ENCODE peak calls at places on chromosomes 7 and 10, in ten cellular contexts. One of them, this sample, is unnamed.

GRCh38 chr10:26931223-26931622 is 70.5 kb upstream of the ABI1 start:
- DNase-seq in DND-41: no peak
- DNase-seq in GM23338: peak
- DNase-seq in AG04450: no peak
- DNase-seq in A549: no peak
- DNase-seq in cardiac muscle cell: peak
- DNase-seq in nephron progenitor cell: peak
- DNase-seq in GM20000: peak
- DNase-seq in gastrocnemius medialis: no peak
- DNase-seq in neural crest cell: peak
- DNase-seq in this sample: peak

GRCh38 chr10:88080213-88080612 is 216.8 kb downstream of the PTEN start:
- DNase-seq in DND-41: no peak
- DNase-seq in GM23338: peak
- DNase-seq in AG04450: no peak
- DNase-seq in A549: no peak
- DNase-seq in cardiac muscle cell: peak
- DNase-seq in nephron progenitor cell: no peak
- DNase-seq in GM20000: peak
- DNase-seq in gastrocnemius medialis: no peak
- DNase-seq in neural crest cell: no peak
- DNase-seq in this sample: peak

GRCh38 chr7:98984126-98984525 is 105.8 kb downstream of the TRRAP start:
- DNase-seq in DND-41: no peak
- DNase-seq in GM23338: no peak
- DNase-seq in AG04450: no peak
- DNase-seq in A549: no peak
- DNase-seq in cardiac muscle cell: no peak
- DNase-seq in nephron progenitor cell: no peak
- DNase-seq in GM20000: no peak
- DNase-seq in gastrocnemius medialis: no peak
- DNase-seq in neural crest cell: no peak
- DNase-seq in this sample: no peak

GRCh38 chr7:123665896-123666295 is 10.2 kb downstream of the LMOD2 start:
- DNase-seq in DND-41: no peak
- DNase-seq in GM23338: no peak
- DNase-seq in AG04450: no peak
- DNase-seq in A549: no peak
- DNase-seq in cardiac muscle cell: peak
- DNase-seq in nephron progenitor cell: no peak
- DNase-seq in GM20000: no peak
- DNase-seq in gastrocnemius medialis: no peak
- DNase-seq in neural crest cell: no peak
- DNase-seq in this sample: no peak

GRCh38 chr10:93261961-93262610 is 188.4 kb downstream of the CYP26A1 start:
- DNase-seq in DND-41: no peak
- DNase-seq in GM23338: no peak
- DNase-seq in AG04450: no peak
- DNase-seq in A549: no peak
- DNase-seq in cardiac muscle cell: no peak
- DNase-seq in nephron progenitor cell: no peak
- DNase-seq in GM20000: no peak
- DNase-seq in gastrocnemius medialis: no peak
- DNase-seq in neural crest cell: no peak
- DNase-seq in this sample: no peak

GRCh38 chr10:18737236-18737635 is 78.0 kb downstream of the ARL5B start:
- DNase-seq in DND-41: no peak
- DNase-seq in GM23338: no peak
- DNase-seq in AG04450: no peak
- DNase-seq in A549: no peak
- DNase-seq in cardiac muscle cell: no peak
- DNase-seq in nephron progenitor cell: no peak
- DNase-seq in GM20000: no peak
- DNase-seq in gastrocnemius medialis: no peak
- DNase-seq in neural crest cell: no peak
- DNase-seq in this sample: no peak

GRCh38 chr10:66362522-66362921 is 563.3 kb upstream of the LRRTM3 start:
- DNase-seq in DND-41: no peak
- DNase-seq in GM23338: no peak
- DNase-seq in AG04450: no peak
- DNase-seq in A549: no peak
- DNase-seq in cardiac muscle cell: no peak
- DNase-seq in nephron progenitor cell: no peak
- DNase-seq in GM20000: no peak
- DNase-seq in gastrocnemius medialis: no peak
- DNase-seq in neural crest cell: no peak
- DNase-seq in this sample: no peak

GRCh38 chr7:52940511-52940910 is 94.9 kb upstream of the POM121L12 start:
- DNase-seq in DND-41: no peak
- DNase-seq in GM23338: no peak
- DNase-seq in AG04450: no peak
- DNase-seq in A549: no peak
- DNase-seq in cardiac muscle cell: no peak
- DNase-seq in nephron progenitor cell: no peak
- DNase-seq in GM20000: no peak
- DNase-seq in gastrocnemius medialis: no peak
- DNase-seq in neural crest cell: no peak
- DNase-seq in this sample: no peak

GRCh38 chr10:63703113-63703670 is 182.0 kb downstream of the REEP3 start:
- DNase-seq in DND-41: no peak
- DNase-seq in GM23338: peak
- DNase-seq in AG04450: no peak
- DNase-seq in A549: no peak
- DNase-seq in cardiac muscle cell: no peak
- DNase-seq in nephron progenitor cell: no peak
- DNase-seq in GM20000: no peak
- DNase-seq in gastrocnemius medialis: peak
- DNase-seq in neural crest cell: no peak
- DNase-seq in this sample: no peak

GRCh38 chr10:7260412-7260900 is 150.4 kb downstream of the SFMBT2 start:
- DNase-seq in DND-41: peak
- DNase-seq in GM23338: peak
- DNase-seq in AG04450: peak
- DNase-seq in A549: peak
- DNase-seq in cardiac muscle cell: peak
- DNase-seq in nephron progenitor cell: peak
- DNase-seq in GM20000: peak
- DNase-seq in gastrocnemius medialis: peak
- DNase-seq in neural crest cell: no peak
- DNase-seq in this sample: peak

GRCh38 chr10:123309740-123310139 is 155.5 kb downstream of the BUB3 start:
- DNase-seq in DND-41: no peak
- DNase-seq in GM23338: no peak
- DNase-seq in AG04450: no peak
- DNase-seq in A549: no peak
- DNase-seq in cardiac muscle cell: no peak
- DNase-seq in nephron progenitor cell: no peak
- DNase-seq in GM20000: no peak
- DNase-seq in gastrocnemius medialis: no peak
- DNase-seq in neural crest cell: no peak
- DNase-seq in this sample: no peak

GRCh38 chr10:104642311-104643022 is 1.4 kb downstream of the SORCS3 start:
- DNase-seq in DND-41: no peak
- DNase-seq in GM23338: peak
- DNase-seq in AG04450: no peak
- DNase-seq in A549: peak
- DNase-seq in cardiac muscle cell: peak
- DNase-seq in nephron progenitor cell: peak
- DNase-seq in GM20000: peak
- DNase-seq in gastrocnemius medialis: no peak
- DNase-seq in neural crest cell: peak
- DNase-seq in this sample: no peak

GRCh38 chr10:102644646-102645387 is 538 bp downstream of the TRIM8 start:
- DNase-seq in DND-41: peak
- DNase-seq in GM23338: peak
- DNase-seq in AG04450: no peak
- DNase-seq in A549: peak
- DNase-seq in cardiac muscle cell: peak
- DNase-seq in nephron progenitor cell: peak
- DNase-seq in GM20000: peak
- DNase-seq in gastrocnemius medialis: peak
- DNase-seq in neural crest cell: peak
- DNase-seq in this sample: peak

GRCh38 chr10:113309791-113310190 is 243.1 kb upstream of the HABP2 start:
- DNase-seq in DND-41: no peak
- DNase-seq in GM23338: no peak
- DNase-seq in AG04450: no peak
- DNase-seq in A549: no peak
- DNase-seq in cardiac muscle cell: no peak
- DNase-seq in nephron progenitor cell: no peak
- DNase-seq in GM20000: no peak
- DNase-seq in gastrocnemius medialis: no peak
- DNase-seq in neural crest cell: peak
- DNase-seq in this sample: no peak

DNA sequence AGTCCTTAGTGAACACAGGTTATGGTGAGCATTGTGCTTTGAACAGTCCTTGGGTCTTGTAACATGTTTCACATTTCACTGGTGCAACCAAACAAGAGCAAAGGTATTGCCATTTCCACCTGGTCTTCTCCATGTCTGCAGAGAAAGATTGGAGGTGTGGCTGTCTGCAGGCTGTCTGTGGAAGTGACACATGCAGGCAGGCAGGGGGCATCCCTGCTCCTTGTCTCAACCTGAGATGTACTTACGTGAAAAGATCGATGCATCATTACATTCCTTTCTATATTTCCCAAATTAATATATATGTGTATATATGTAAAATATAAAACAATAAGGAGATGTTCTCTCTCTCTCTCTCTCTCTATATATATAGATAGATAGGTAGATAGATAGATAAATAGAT is 54.3 kb downstream of the LRRC18 start:
- DNase-seq in DND-41: peak
- DNase-seq in GM23338: peak
- DNase-seq in AG04450: no peak
- DNase-seq in A549: peak
- DNase-seq in cardiac muscle cell: peak
- DNase-seq in nephron progenitor cell: peak
- DNase-seq in GM20000: no peak
- DNase-seq in gastrocnemius medialis: no peak
- DNase-seq in neural crest cell: peak
- DNase-seq in this sample: no peak
- TF ChIP-seq CTCF in DND-41: peak
- TF ChIP-seq CTCF in GM23338: peak
- TF ChIP-seq CTCF in AG04450: no peak
- TF ChIP-seq CTCF in A549: no peak
- TF ChIP-seq CTCF in cardiac muscle cell: no peak
- TF ChIP-seq CTCF in nephron progenitor cell: peak
- TF ChIP-seq CTCF in GM20000: no peak
- TF ChIP-seq CTCF in gastrocnemius medialis: no peak
- TF ChIP-seq CTCF in neural crest cell: peak
- TF ChIP-seq CTCF in this sample: no peak

DNA sequence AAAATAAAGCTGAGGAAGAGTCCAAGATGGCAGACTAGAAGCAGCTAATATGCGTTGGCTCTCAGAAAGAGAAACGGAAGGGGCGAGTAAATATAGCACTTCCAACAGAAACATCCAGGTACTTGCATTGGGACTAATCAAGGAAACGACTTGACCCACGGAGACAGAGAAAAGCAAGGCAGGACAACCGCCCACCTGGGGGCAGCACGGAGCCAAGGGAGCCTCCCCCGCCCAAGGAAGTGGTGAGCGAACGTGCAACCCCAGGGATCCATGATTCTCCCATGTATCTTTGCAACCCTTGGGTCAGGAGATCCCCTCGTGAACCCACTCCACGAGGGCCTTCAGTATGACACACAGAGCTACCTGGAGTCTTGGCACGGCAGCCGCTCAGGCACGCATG is 45.4 kb upstream of the GRM3 start:
- DNase-seq in DND-41: no peak
- DNase-seq in GM23338: peak
- DNase-seq in AG04450: no peak
- DNase-seq in A549: no peak
- DNase-seq in cardiac muscle cell: peak
- DNase-seq in nephron progenitor cell: peak
- DNase-seq in GM20000: peak
- DNase-seq in gastrocnemius medialis: no peak
- DNase-seq in neural crest cell: peak
- DNase-seq in this sample: no peak
- TF ChIP-seq CTCF in DND-41: peak
- TF ChIP-seq CTCF in GM23338: peak
- TF ChIP-seq CTCF in AG04450: no peak
- TF ChIP-seq CTCF in A549: no peak
- TF ChIP-seq CTCF in cardiac muscle cell: no peak
- TF ChIP-seq CTCF in nephron progenitor cell: peak
- TF ChIP-seq CTCF in GM20000: no peak
- TF ChIP-seq CTCF in gastrocnemius medialis: no peak
- TF ChIP-seq CTCF in neural crest cell: peak
- TF ChIP-seq CTCF in this sample: peak

DNA sequence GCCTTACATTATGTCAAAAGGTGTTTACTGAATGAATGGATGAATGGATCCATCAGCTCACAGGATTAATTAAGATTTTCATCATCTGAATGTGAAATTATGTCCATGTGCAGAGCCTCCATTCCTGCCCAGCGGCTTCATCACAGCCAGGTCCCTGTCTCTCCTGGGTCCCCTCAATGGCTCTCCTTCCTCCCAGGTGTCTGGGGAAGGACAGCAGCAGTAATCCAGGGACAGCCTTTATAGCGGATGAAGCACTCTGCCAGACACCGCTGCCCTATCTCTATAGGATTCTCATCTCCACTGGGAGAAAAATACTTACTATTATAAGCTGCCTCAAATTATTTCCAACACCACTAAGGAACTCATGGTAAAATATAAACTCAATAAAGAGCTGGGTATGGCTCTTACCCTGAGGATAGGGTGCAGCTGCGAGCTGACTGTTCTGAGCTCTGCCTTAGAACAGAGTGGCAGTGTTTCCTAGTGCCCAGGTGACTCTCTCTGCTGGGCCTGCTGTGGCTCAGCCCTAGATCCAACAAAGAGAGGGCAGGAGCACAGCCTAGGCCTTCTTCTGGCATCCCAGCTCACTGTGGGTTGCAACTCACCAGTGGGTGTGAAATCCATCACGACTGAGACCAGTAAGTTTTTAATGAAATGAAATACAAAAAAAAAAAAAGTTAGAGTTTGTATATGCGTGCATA is 38.3 kb downstream of the GPRIN2 start:
- DNase-seq in DND-41: peak
- DNase-seq in GM23338: no peak
- DNase-seq in AG04450: no peak
- DNase-seq in A549: no peak
- DNase-seq in cardiac muscle cell: no peak
- DNase-seq in nephron progenitor cell: no peak
- DNase-seq in GM20000: no peak
- DNase-seq in gastrocnemius medialis: peak
- DNase-seq in neural crest cell: no peak
- DNase-seq in this sample: no peak
- TF ChIP-seq CTCF in DND-41: no peak
- TF ChIP-seq CTCF in GM23338: no peak
- TF ChIP-seq CTCF in AG04450: no peak
- TF ChIP-seq CTCF in A549: no peak
- TF ChIP-seq CTCF in cardiac muscle cell: no peak
- TF ChIP-seq CTCF in nephron progenitor cell: no peak
- TF ChIP-seq CTCF in GM20000: no peak
- TF ChIP-seq CTCF in gastrocnemius medialis: no peak
- TF ChIP-seq CTCF in neural crest cell: no peak
- TF ChIP-seq CTCF in this sample: no peak

DNA sequence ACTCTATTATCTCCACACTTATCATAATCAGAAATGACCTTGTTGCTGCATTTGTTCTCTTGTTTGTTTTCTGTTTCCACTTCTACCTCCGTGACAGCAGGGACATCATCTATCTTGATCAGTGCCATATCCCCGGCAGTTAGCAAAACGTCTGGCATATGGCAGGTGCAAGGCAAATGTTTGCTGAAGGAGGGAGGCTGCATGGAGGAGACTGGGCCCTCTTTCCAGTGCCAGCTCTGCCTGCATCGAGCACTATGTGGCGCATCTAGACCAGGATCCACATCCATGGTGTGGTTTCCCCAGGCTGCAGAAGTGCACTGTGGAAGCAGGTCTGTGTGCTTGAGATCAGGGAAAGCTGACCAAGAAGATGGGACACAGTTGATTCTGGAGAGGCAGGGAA is 181.2 kb downstream of the KCNMA1 start:
- DNase-seq in DND-41: no peak
- DNase-seq in GM23338: no peak
- DNase-seq in AG04450: no peak
- DNase-seq in A549: no peak
- DNase-seq in cardiac muscle cell: no peak
- DNase-seq in nephron progenitor cell: no peak
- DNase-seq in GM20000: no peak
- DNase-seq in gastrocnemius medialis: no peak
- DNase-seq in neural crest cell: no peak
- DNase-seq in this sample: no peak
- TF ChIP-seq CTCF in DND-41: no peak
- TF ChIP-seq CTCF in GM23338: no peak
- TF ChIP-seq CTCF in AG04450: no peak
- TF ChIP-seq CTCF in A549: no peak
- TF ChIP-seq CTCF in cardiac muscle cell: no peak
- TF ChIP-seq CTCF in nephron progenitor cell: no peak
- TF ChIP-seq CTCF in GM20000: no peak
- TF ChIP-seq CTCF in gastrocnemius medialis: no peak
- TF ChIP-seq CTCF in neural crest cell: no peak
- TF ChIP-seq CTCF in this sample: no peak